ENCODE peak calls at places on chromosomes 5 and 9, in four cellular contexts. H is H9, T is trophoblast cell, L is neuronal stem cell. W is an unnamed sample.

GRCh38 chr9:12774861-12775367 is at the start of gene LURAP1L:
- DNase-seq in H (peak), T (peak), L (peak), W (peak)

GRCh38 chr5:54876561-54876960 is 108.8 kb downstream of the ESM1 start:
- DNase-seq in H (no peak), T (no peak), L (no peak), W (peak)

GRCh38 chr9:137302176-137303030 is at the start of gene NRARP:
- DNase-seq in H (peak), T (peak), L (peak), W (peak)

GRCh38 chr9:6029581-6029980 is 14.2 kb upstream of the RANBP6 start:
- DNase-seq in H (no peak), T (no peak), L (no peak), W (no peak)

GRCh38 chr9:101527066-101527465 is 6.6 kb upstream of the RNF20 start:
- DNase-seq in H (no peak), T (no peak), L (no peak), W (no peak)

GRCh38 chr5:135739383-135739961 is 95.0 kb upstream of the SLC25A48 start:
- DNase-seq in H (peak), T (no peak), L (no peak), W (no peak)

GRCh38 chr9:91978739-91979414 is 28.8 kb upstream of the ROR2 start:
- DNase-seq in H (peak), T (peak), L (peak), W (peak)

GRCh38 chr9:95349109-95350038 is 31.9 kb upstream of the FANCC start:
- DNase-seq in H (peak), T (no peak), L (no peak), W (peak)

GRCh38 chr9:115845648-115846312 is 307.8 kb upstream of the PAPPA start:
- DNase-seq in H (peak), T (peak), L (no peak), W (peak)

GRCh38 chr5:6593148-6594016 is 39.5 kb downstream of the NSUN2 start:
- DNase-seq in H (no peak), T (no peak), L (no peak), W (no peak)

GRCh38 chr5:42612997-42613396 is 143.6 kb upstream of the CCDC152 start:
- DNase-seq in H (no peak), T (no peak), L (no peak), W (no peak)

GRCh38 chr9:4929917-4930316 is 55.2 kb upstream of the JAK2 start:
- DNase-seq in H (no peak), T (no peak), L (no peak), W (no peak)

GRCh38 chr5:37950436-37950835 is 110.6 kb upstream of the GDNF start:
- DNase-seq in H (no peak), T (no peak), L (no peak), W (no peak)

GRCh38 chr9:107175826-107176500 is 107.1 kb upstream of the RAD23B start:
- DNase-seq in H (no peak), T (no peak), L (no peak), W (peak)

GRCh38 chr9:135370411-135371375 is 108.9 kb upstream of the PPP1R26 start:
- DNase-seq in H (peak), T (no peak), L (no peak), W (no peak)

GRCh38 chr5:62152394-62153123 is 153.4 kb upstream of the KIF2A start:
- DNase-seq in H (no peak), T (no peak), L (no peak), W (no peak)

GRCh38 chr9:137827908-137828526 is 49.6 kb upstream of the CACNA1B start:
- DNase-seq in H (no peak), T (no peak), L (no peak), W (no peak)

GRCh38 chr5:7218146-7218545 is 177.8 kb upstream of the ADCY2 start:
- DNase-seq in H (no peak), T (no peak), L (no peak), W (no peak)

GRCh38 chr5:174532453-174533126 is 191.8 kb upstream of the MSX2 start:
- DNase-seq in H (peak), T (peak), L (peak), W (peak)

GRCh38 chr5:143594913-143595818 is 191.7 kb upstream of the NR3C1 start:
- DNase-seq in H (no peak), T (no peak), L (no peak), W (no peak)

GRCh38 chr5:165630211-165630866 is 2124.9 kb downstream of the MAT2B start:
- DNase-seq in H (peak), T (peak), L (peak), W (peak)

GRCh38 chr9:136511670-136512592 is 29.1 kb upstream of the SEC16A start:
- DNase-seq in H (no peak), T (no peak), L (peak), W (no peak)

GRCh38 chr5:74865799-74866652 is at the start of gene FAM169A:
- DNase-seq in H (peak), T (no peak), L (peak), W (peak)

GRCh38 chr9:79165006-79165405 is 406.8 kb upstream of the TLE4 start:
- DNase-seq in H (no peak), T (no peak), L (no peak), W (no peak)

GRCh38 chr5:67972027-67972822 is 243.3 kb upstream of the PIK3R1 start:
- DNase-seq in H (no peak), T (no peak), L (no peak), W (no peak)
- H3K27ac ChIP-seq in H (no peak), T (no peak), L (no peak), W (no peak)

DNA sequence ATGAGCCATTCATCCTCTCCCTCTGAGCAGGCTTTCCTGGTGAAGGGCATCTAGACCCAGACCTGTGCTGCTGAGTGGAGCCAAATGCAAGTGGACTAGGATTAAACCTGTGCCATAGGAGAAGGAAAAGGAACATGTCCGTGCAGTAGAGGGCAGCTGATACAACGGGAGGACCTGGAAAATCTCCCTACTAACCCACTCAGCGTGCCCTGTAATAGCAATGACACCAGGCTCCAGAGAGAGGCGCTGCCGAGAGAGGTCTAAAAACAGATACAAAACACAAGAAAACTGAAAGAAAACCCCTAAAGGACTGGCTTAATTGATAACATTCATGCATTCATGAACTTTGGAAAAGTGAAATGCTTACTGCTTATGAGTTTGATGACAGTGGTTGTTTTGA is 60.8 kb downstream of the PFDN1 start:
- DNase-seq in H (peak), T (no peak), L (no peak), W (peak)
- H4K8ac ChIP-seq in H (no peak), T (no peak), L (no peak), W (no peak)

GRCh38 chr5:59763545-59763944 is 130.0 kb downstream of the PDE4D start:
- DNase-seq in H (no peak), T (no peak), L (no peak), W (no peak)
- H3K27ac ChIP-seq in H (no peak), T (no peak), L (no peak), W (no peak)

GRCh38 chr5:149282966-149283332 is 11.3 kb downstream of the AFAP1L1 start:
- DNase-seq in H (no peak), T (peak), L (no peak), W (no peak)

GRCh38 chr5:149284501-149284900 is 12.8 kb downstream of the AFAP1L1 start:
- DNase-seq in H (no peak), T (no peak), L (no peak), W (peak)

GRCh38 chr5:149285153-149285552 is 13.5 kb downstream of the AFAP1L1 start:
- DNase-seq in H (no peak), T (no peak), L (no peak), W (no peak)

GRCh38 chr5:149282027-149282965 is 10.6 kb downstream of the AFAP1L1 start:
- DNase-seq in H (no peak), T (peak), L (no peak), W (no peak)

GRCh38 chr5:149283611-149284480 is 12.2 kb downstream of the AFAP1L1 start:
- DNase-seq in H (no peak), T (no peak), L (no peak), W (no peak)
- H4K8ac ChIP-seq in H (no peak), T (no peak), L (no peak), W (no peak)

DNA sequence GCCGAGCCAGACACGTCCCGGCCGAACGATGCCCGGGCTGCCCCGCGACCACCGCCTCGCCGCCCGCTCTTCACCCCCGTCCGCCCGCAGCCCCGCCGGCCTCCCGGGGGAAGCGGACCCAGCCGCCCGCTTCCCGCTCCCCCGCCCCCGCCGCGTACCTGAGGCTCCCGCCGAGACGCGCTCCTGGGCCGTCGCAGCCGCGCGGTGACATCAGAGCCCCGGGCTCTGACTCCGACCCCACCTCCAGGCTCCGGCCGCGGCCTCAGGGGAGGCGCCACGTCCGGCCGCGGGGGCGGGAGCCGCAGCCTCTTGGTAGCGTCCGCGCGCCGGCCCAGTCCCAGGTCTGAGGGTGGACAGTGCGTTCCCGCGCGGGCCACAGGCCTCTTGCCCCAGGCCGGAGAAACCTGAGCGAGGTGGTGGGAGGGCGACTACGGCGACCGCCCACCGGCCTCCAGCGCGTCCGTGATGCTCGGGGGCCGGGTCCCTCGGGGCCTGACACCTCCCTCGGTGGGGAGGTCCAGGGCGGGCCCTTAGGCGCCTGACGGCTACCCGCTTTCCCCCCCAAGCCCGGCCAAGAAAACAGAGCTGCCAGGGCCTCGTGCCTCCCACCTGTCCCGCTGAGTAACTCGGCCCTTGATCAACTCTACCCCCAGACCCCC is at the start of gene SHROOM1:
- DNase-seq in H (peak), T (peak), L (no peak), W (peak)
- H3K27ac ChIP-seq in H (no peak), T (peak), L (no peak), W (no peak)

GRCh38 chr9:127785023-127785932 is 556 bp upstream of the CDK9 start:
- DNase-seq in H (peak), T (peak), L (peak), W (peak)
- H4K8ac ChIP-seq in H (no peak), T (peak), L (no peak), W (no peak)

GRCh38 chr5:151721087-151721646 is 34.5 kb upstream of the SPARC start:
- DNase-seq in H (no peak), T (no peak), L (no peak), W (peak)

GRCh38 chr5:151720195-151720594 is 33.5 kb upstream of the SPARC start:
- DNase-seq in H (no peak), T (no peak), L (no peak), W (no peak)

GRCh38 chr5:151718168-151718567 is 31.5 kb upstream of the SPARC start:
- DNase-seq in H (no peak), T (peak), L (no peak), W (no peak)

GRCh38 chr5:151718653-151719052 is 31.9 kb upstream of the SPARC start:
- DNase-seq in H (no peak), T (peak), L (no peak), W (no peak)

DNA sequence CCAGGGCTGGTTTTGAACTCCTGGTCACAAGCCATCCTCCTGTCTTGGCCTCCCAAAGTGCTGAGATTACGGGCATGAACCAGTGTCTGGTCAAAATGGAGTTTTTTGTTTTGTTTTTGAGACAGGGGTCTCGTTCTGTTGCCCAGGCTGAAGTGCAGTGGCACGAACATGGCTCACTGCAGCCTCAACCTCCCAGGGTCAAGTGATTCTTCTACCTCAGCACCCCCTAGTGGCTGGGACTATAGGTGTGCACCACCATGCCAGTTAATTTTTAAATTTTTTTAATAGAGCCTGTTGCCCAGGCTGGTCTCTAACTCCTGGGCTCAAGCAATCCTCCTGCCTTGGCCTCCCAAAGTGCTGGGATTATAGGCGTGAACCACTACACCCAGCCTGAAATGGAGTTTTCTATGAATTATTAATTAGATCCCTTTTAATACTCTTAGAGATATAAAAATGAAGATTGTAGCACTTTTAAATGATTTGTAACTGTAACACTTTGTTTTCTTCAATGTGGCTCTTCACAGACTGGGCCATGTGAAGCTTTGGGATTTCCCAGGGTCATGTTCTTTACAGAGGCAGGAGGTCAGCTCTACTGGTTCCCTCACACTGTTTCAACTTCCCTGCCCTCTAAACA is 32.6 kb upstream of the SPARC start:
- DNase-seq in H (peak), T (peak), L (no peak), W (peak)
- H3K27ac ChIP-seq in H (no peak), T (peak), L (no peak), W (no peak)

DNA sequence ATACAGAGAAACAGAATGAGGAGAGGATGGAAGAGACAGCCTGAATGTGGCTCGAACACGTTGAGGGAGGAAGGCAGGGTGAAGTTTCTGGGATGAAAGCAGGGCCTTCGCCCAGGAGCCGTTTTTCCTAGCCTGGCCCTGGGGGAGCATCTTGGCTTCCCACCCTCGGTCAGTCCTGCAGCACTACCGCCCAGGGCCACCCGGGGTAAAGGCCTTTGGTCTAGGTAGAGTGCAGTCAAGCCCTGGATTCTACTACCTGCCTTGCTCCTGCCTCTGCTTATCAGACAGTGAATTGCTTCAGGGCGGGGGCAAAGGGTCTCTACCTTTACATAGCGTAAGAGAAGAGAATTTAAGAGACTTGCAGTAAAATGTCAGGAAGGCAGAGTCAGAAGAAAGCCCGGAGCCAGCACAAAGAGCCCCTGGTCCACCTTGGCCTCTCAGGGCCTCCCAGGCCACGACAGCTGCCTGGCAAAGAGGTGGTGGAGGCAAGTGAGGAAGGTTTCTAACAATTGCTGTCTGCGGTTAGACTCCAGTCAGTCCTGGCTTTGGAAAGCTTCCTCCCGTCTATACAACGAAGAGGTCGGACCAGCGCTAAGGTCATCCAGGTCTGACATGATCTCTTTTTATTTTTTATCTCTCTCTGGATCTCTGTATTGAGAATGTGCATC is 17.9 kb downstream of the COL15A1 start:
- DNase-seq in H (no peak), T (no peak), L (no peak), W (peak)
- H4K8ac ChIP-seq in H (no peak), T (no peak), L (no peak), W (no peak)

GRCh38 chr5:170307575-170308465 is 10.2 kb upstream of the LCP2 start:
- DNase-seq in H (no peak), T (peak), L (peak), W (no peak)
- H3K27ac ChIP-seq in H (no peak), T (no peak), L (no peak), W (no peak)

DNA sequence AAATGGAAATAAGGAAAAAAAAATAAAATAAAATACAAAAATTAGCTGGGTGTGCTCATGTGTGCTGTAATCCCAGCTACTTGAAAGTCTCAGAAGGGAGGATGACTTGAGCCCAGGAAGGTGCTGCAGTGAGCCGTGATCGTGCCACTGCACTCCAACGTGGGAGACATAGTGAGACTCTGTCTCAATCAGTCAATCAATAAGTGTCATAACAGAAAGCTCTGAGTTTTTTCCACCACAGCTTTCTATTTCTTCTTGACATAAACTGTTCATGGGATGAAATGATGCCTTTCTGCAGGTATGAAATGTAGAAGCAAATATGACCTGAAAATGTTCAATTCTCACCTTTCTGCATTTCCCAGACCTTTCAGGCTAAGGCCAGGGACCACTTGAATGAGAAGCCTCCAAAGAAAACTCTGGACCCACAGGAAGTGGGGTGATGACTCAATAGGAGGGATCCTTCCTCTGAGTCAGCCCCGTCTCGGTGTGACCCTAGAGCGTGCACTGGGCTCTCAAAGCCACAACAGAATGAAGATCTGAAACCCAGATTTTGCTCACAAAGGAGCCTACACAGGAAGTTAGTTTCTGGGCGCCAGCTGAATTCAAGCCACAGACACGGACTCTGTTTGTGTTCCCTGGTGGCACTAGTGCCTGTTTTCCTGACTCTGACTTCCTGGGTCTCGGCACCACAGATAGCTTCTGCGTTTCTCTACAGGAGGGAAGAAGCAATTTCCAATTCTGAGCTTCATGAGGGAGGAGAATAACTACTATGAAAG is 62.0 kb downstream of the ANKH start:
- DNase-seq in H (no peak), T (peak), L (no peak), W (peak)
- H4K8ac ChIP-seq in H (no peak), T (no peak), L (no peak), W (no peak)

W was measured in mesendoderm.